ENCODE peak calls at places on chromosomes 12 and 14, in seven cellular contexts. T, E, B, Y, W, Q and G are unnamed samples.

GRCh38 chr12:71636704-71637115 is 26.9 kb downstream of the ZFC3H1 start:
- DNase-seq in T (no peak), E (peak; percentile 73), B (no peak), Y (peak; percentile 81), W (peak; percentile 85), Q (peak; percentile 83), G (peak; percentile 63)

GRCh38 chr12:111410229-111411186 is 4.8 kb downstream of the SH2B3 start:
- DNase-seq in T (peak; percentile 44), E (no peak), B (no peak), Y (peak; percentile 35), W (no peak), Q (no peak), G (no peak)

GRCh38 chr12:62684586-62685295 is 218.1 kb downstream of the MON2 start:
- DNase-seq in T (peak; percentile 81), E (peak; percentile 97), B (no peak), Y (peak; percentile 77), W (no peak), Q (no peak), G (no peak)

GRCh38 chr14:56754966-56755365 is 55.3 kb downstream of the OTX2 start:
- DNase-seq in T (no peak), E (no peak), B (no peak), Y (no peak), W (no peak), Q (no peak), G (no peak)

GRCh38 chr14:66268802-66269334 is 217.3 kb upstream of the CCDC196 start:
- DNase-seq in T (no peak), E (no peak), B (no peak), Y (no peak), W (no peak), Q (no peak), G (no peak)

GRCh38 chr12:129606239-129606638 is 297.6 kb downstream of the TMEM132D start:
- DNase-seq in T (no peak), E (no peak), B (no peak), Y (no peak), W (no peak), Q (no peak), G (no peak)

GRCh38 chr12:64611430-64612286 is 1.4 kb downstream of the RASSF3 start:
- DNase-seq in T (peak; percentile 41), E (peak; percentile 44), B (no peak), Y (peak; percentile 71), W (peak; percentile 42), Q (peak; percentile 37), G (no peak)

GRCh38 chr14:63899953-63900352 is 47.1 kb downstream of the SYNE2 start:
- DNase-seq in T (no peak), E (no peak), B (no peak), Y (no peak), W (no peak), Q (no peak), G (no peak)

GRCh38 chr12:104064031-104064841 is at the start of gene HCFC2:
- DNase-seq in T (peak; percentile 92), E (peak; percentile 85), B (peak; percentile 91), Y (peak; percentile 85), W (peak; percentile 95), Q (peak; percentile 91), G (no peak)

GRCh38 chr12:69239286-69239921 is at the start of gene CPSF6:
- DNase-seq in T (peak; percentile 97), E (peak; percentile 93), B (peak; percentile 96), Y (peak; percentile 89), W (peak; percentile 98), Q (peak; percentile 96), G (peak; percentile 68)

GRCh38 chr12:76041406-76041805 is 9.8 kb upstream of the PHLDA1 start:
- DNase-seq in T (no peak), E (no peak), B (no peak), Y (no peak), W (no peak), Q (no peak), G (no peak)

GRCh38 chr14:67668559-67668958 is 5.9 kb downstream of the VTI1B start:
- DNase-seq in T (no peak), E (no peak), B (no peak), Y (no peak), W (no peak), Q (no peak), G (no peak)

GRCh38 chr14:92484132-92484823 is 29.3 kb upstream of the RIN3 start:
- DNase-seq in T (no peak), E (no peak), B (no peak), Y (no peak), W (no peak), Q (no peak), G (no peak)

GRCh38 chr14:71400821-71401447 is 493.7 kb downstream of the PCNX1 start:
- DNase-seq in T (no peak), E (no peak), B (no peak), Y (peak; percentile 52), W (no peak), Q (no peak), G (peak; percentile 12)

GRCh38 chr12:76560083-76560491 is 516 bp upstream of the OSBPL8 start:
- DNase-seq in T (no peak), E (no peak), B (no peak), Y (no peak), W (no peak), Q (no peak), G (no peak)

GRCh38 chr14:86363576-86363975 is 833.6 kb downstream of the FLRT2 start:
- DNase-seq in T (no peak), E (no peak), B (no peak), Y (no peak), W (no peak), Q (no peak), G (no peak)
- H3K4me3 ChIP-seq in T (no peak overlapping the region), E (no peak overlapping the region), B (no peak overlapping the region), Y (no peak overlapping the region), W (no peak overlapping the region), Q (no peak overlapping the region), G (no peak overlapping the region)

DNA sequence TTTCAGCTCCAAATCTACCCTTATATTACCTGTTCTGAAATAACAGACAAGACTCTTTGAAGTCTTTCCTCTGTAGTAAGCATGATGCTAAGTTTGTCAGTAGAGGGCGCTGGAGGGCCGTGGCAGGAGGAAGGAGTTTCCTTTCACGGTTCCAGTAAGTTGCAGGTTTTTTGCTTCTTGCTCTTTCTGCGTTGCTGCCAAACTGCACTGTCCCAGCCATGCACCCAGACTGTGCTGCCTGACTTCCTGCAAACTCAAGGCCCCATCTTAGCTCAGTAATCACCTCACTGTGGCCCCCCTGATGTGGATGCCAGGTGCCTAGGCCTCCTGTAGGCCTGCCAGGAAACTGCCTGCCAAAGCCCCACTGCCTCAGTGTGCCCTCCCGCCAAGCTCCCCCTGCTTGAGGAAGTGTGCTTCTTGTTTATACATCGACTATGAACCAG is 193.5 kb upstream of the LRIG3 start:
- DNase-seq in T (peak; percentile 58), E (peak; percentile 86), B (peak; percentile 77), Y (peak; percentile 86), W (peak; percentile 90), Q (peak; percentile 69), G (peak; percentile 75)
- TF ChIP-seq CTCF in T (peak; percentile 90), E (peak; percentile 98), B (peak; percentile 88), Y (peak; percentile 95), W (peak; percentile 94), Q (peak; percentile 90), G (peak; percentile 93)

GRCh38 chr14:103282932-103283331 is 51.1 kb upstream of the EIF5 start:
- DNase-seq in T (no peak), E (no peak), B (no peak), Y (no peak), W (no peak), Q (no peak), G (no peak)

GRCh38 chr14:103286968-103287850 is 46.8 kb upstream of the EIF5 start:
- DNase-seq in T (no peak), E (no peak), B (no peak), Y (no peak), W (no peak), Q (no peak), G (no peak)

GRCh38 chr14:103283916-103284315 is 50.1 kb upstream of the EIF5 start:
- DNase-seq in T (no peak), E (no peak), B (no peak), Y (no peak), W (no peak), Q (no peak), G (no peak)

GRCh38 chr14:103286460-103286859 is 47.6 kb upstream of the EIF5 start:
- DNase-seq in T (no peak), E (no peak), B (no peak), Y (no peak), W (no peak), Q (no peak), G (no peak)

GRCh38 chr14:103284574-103285467 is 49.2 kb upstream of the EIF5 start:
- DNase-seq in T (no peak), E (peak; percentile 8), B (no peak), Y (peak; percentile 49), W (no peak), Q (no peak), G (no peak)
- H3K4me3 ChIP-seq in T (no peak overlapping the region), E (no peak overlapping the region), B (no peak overlapping the region), Y (no peak overlapping the region), W (no peak overlapping the region), Q (no peak overlapping the region), G (no peak overlapping the region)

GRCh38 chr12:106953352-106954260 is 2.1 kb upstream of the TMEM263 start:
- DNase-seq in T (no peak), E (no peak), B (no peak), Y (no peak), W (no peak), Q (no peak), G (no peak)

GRCh38 chr12:106957617-106958016 is 1.9 kb downstream of the TMEM263 start:
- DNase-seq in T (no peak), E (no peak), B (no peak), Y (no peak), W (no peak), Q (peak; percentile 41), G (no peak)

GRCh38 chr12:106955377-106956047 is at the start of gene TMEM263:
- DNase-seq in T (peak; percentile 94), E (peak; percentile 96), B (peak; percentile 97), Y (peak; percentile 97), W (peak; percentile 99), Q (peak; percentile 95), G (peak; percentile 90)

GRCh38 chr12:106954462-106955376 is 988 bp upstream of the TMEM263 start:
- DNase-seq in T (peak; percentile 39), E (peak; percentile 47), B (no peak), Y (peak; percentile 8), W (no peak), Q (no peak), G (no peak)

DNA sequence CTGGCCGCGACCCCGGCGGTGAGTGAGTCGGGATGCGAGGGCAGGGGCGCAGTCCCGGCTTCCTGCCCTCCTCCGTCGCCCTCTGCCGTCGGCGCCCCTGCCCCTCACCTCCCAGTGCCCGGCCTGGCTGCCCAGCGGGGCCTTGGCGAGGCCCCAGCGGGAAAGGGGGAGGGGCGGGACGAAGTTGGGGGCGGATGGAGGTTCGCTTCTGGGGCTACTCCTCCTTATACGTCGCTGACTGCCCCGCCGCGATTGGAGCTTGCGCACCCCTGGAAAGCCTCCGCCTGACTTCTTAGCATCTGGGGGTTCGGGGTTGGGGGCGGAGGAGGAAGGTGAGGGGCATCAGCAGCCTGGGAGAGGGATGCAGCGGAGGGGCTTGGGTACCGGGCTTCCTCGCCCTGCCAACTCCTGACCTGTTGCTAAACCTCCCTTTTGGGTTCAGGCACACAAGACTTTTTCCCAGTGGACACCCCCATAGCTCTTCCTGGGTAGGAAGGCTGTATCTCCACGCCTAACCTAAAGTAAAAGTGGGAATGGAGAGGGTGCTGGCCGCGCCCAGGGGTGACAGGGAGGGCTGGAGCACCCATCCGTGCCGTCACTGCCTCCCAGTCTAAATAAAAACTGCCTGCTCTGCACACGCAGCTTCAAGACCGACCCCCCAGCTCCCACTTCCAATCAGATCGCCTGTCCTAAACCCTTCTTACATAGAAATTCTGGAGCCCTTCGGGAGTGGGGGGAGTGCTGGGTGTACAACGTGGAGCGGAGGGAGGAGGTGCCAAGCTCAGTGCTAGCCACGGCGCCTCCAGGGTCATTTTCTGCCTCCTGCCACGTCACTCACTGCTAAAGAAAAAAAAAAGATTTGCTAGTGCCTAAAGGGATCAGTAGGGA is 585 bp downstream of the TMEM263 start:
- DNase-seq in T (peak; percentile 63), E (peak; percentile 88), B (peak; percentile 55), Y (peak; percentile 90), W (peak; percentile 86), Q (peak; percentile 63), G (peak; percentile 57)
- TF ChIP-seq CTCF in T (peak; percentile 30), E (no peak), B (peak; percentile 32), Y (no peak), W (peak; percentile 11), Q (peak; percentile 33), G (peak; percentile 22)